ENCODE peak calls at places on chromosomes 16 and 17, in ten cellular contexts. J is epithelial cell of esophagus, I is testis, Y is cardiac muscle cell, Q is right atrium auricular region, G is fibroblast of lung, Z is IMR-90, K is lower leg skin, M is OCI-LY7, N is endodermal cell. S is an unnamed sample.

GRCh38 chr17:63474174-63474913 is 2.5 kb upstream of the ACE start:
- DNase-seq in M (no peak), J (no peak), Y (peak), N (no peak), G (no peak), I (peak), Z (no peak), Q (no peak), K (no peak), S (no peak)

GRCh38 chr16:5024632-5025031 is 9.1 kb downstream of the NAGPA start:
- DNase-seq in Y (no peak), I (peak), G (peak), J (peak), N (no peak), Q (no peak), M (peak), K (no peak), Z (no peak), S (no peak)

GRCh38 chr16:9107025-9107970 is 15.9 kb downstream of the HAPSTR1 start:
- DNase-seq in K (no peak), M (no peak), Y (no peak), Q (no peak), G (no peak), Z (peak), N (no peak), J (peak), I (no peak), S (peak)

GRCh38 chr16:55391760-55392375 is 67.9 kb downstream of the IRX6 start:
- DNase-seq in J (no peak), K (no peak), Z (no peak), Y (no peak), M (no peak), I (no peak), N (no peak), Q (no peak), G (no peak), S (no peak)

GRCh38 chr16:59201160-59201559 is 467.0 kb upstream of the GOT2 start:
- DNase-seq in Z (no peak), J (no peak), I (no peak), M (no peak), Q (no peak), G (no peak), Y (no peak), N (no peak), K (no peak), S (no peak)

GRCh38 chr17:35713069-35713728 is 18.2 kb upstream of the RASL10B start:
- DNase-seq in N (no peak), I (no peak), Y (peak), K (no peak), M (no peak), Z (peak), J (no peak), Q (no peak), G (peak), S (peak)

GRCh38 chr17:37774508-37774907 is 29.6 kb upstream of the HNF1B start:
- DNase-seq in G (no peak), M (peak), N (no peak), Z (no peak), J (no peak), K (no peak), Y (no peak), Q (no peak), I (no peak), S (no peak)

GRCh38 chr16:14509055-14509454 is 121.0 kb downstream of the PARN start:
- DNase-seq in J (peak), G (no peak), N (no peak), I (no peak), M (no peak), Y (peak), K (no peak), Q (no peak), Z (peak), S (peak)

GRCh38 chr16:77897831-77898540 is 109.6 kb downstream of the VAT1L start:
- DNase-seq in N (no peak), Z (peak), J (no peak), Q (no peak), Y (no peak), M (no peak), G (peak), I (no peak), K (no peak), S (no peak)

GRCh38 chr17:42409467-42410351 is 13.3 kb downstream of the CAVIN1 start:
- DNase-seq in G (peak), N (peak), Z (peak), J (peak), I (no peak), Y (peak), M (no peak), K (peak), Q (peak), S (peak)

GRCh38 chr16:29804455-29805231 is 1.7 kb upstream of the MAZ start:
- DNase-seq in Q (no peak), Z (no peak), N (peak), Y (peak), K (no peak), J (no peak), G (peak), I (peak), M (peak), S (no peak)

GRCh38 chr17:55242481-55242880 is 22.3 kb upstream of the HLF start:
- DNase-seq in J (no peak), K (no peak), Q (no peak), N (no peak), M (no peak), Y (no peak), I (no peak), Z (no peak), G (no peak), S (no peak)

GRCh38 chr16:4612474-4612931 is 2.2 kb downstream of the UBALD1 start:
- DNase-seq in N (peak), I (no peak), Q (no peak), J (no peak), G (no peak), M (peak), Z (no peak), K (no peak), Y (peak), S (no peak)

GRCh38 chr16:351804-352520 is 561 bp downstream of the AXIN1 start:
- DNase-seq in K (no peak), Q (no peak), N (no peak), Y (no peak), G (peak), Z (no peak), I (no peak), J (peak), M (no peak), S (no peak)

GRCh38 chr16:13244770-13245169 is 343.4 kb downstream of the SHISA9 start:
- DNase-seq in Z (no peak), I (no peak), M (no peak), K (no peak), Y (no peak), Q (no peak), J (no peak), N (no peak), G (no peak), S (no peak)

GRCh38 chr16:57998484-57998883 is 2.0 kb downstream of the ZNF319 start:
- DNase-seq in J (peak), I (no peak), Y (peak), Q (no peak), N (peak), Z (no peak), M (no peak), K (no peak), G (peak), S (no peak)

GRCh38 chr16:85626191-85626951 is 13.2 kb downstream of the GSE1 start:
- DNase-seq in G (no peak), Y (no peak), J (no peak), Q (no peak), I (peak), M (no peak), N (peak), K (no peak), Z (no peak), S (no peak)

GRCh38 chr17:19334331-19334730 is 28.2 kb downstream of the B9D1 start:
- DNase-seq in J (no peak), Y (no peak), M (no peak), G (no peak), N (no peak), Q (no peak), K (no peak), I (no peak), Z (no peak), S (no peak)

GRCh38 chr16:1164975-1165374 is 12.1 kb downstream of the CACNA1H start:
- DNase-seq in K (no peak), M (no peak), I (no peak), G (no peak), Z (no peak), N (no peak), Q (no peak), Y (no peak), J (no peak), S (no peak)

GRCh38 chr17:47304191-47304590 is 19.6 kb upstream of the EFCAB13 start:
- DNase-seq in J (no peak), G (no peak), Y (no peak), Q (no peak), K (no peak), N (peak), Z (no peak), M (no peak), I (no peak), S (no peak)

GRCh38 chr16:87121816-87122215 is 195.4 kb downstream of the C16orf95 start:
- DNase-seq in I (no peak), Y (no peak), J (no peak), Z (no peak), Q (no peak), G (no peak), K (no peak), M (no peak), N (no peak), S (no peak)

GRCh38 chr16:85326113-85326793 is 214.0 kb upstream of the CIBAR2 start:
- DNase-seq in N (no peak), I (no peak), M (no peak), K (no peak), G (peak), Q (no peak), Y (peak), J (no peak), Z (peak), S (no peak)

GRCh38 chr17:43597624-43598358 is 51.7 kb upstream of the ETV4 start:
- DNase-seq in N (no peak), G (no peak), J (no peak), Z (no peak), I (no peak), M (no peak), Y (no peak), Q (no peak), K (no peak), S (no peak)

GRCh38 chr16:11236441-11236840 is 19.6 kb downstream of the SOCS1 start:
- DNase-seq in Y (no peak), G (no peak), J (no peak), K (no peak), I (no peak), Z (no peak), N (no peak), M (no peak), Q (no peak), S (no peak)

GRCh38 chr16:47940466-47940865 is 215.3 kb downstream of the ABCC12 start:
- DNase-seq in M (no peak), J (no peak), G (no peak), N (no peak), I (no peak), Q (no peak), Z (no peak), Y (no peak), K (no peak), S (no peak)

GRCh38 chr17:6639651-6640535 is 618 bp downstream of the KIAA0753 start:
- DNase-seq in N (peak), M (peak), Z (peak), I (no peak), G (peak), Q (no peak), Y (peak), J (peak), K (no peak), S (no peak)

GRCh38 chr16:55277536-55277935 is 46.5 kb upstream of the IRX6 start:
- DNase-seq in M (no peak), Y (no peak), Q (no peak), K (no peak), Z (no peak), J (peak), N (no peak), G (no peak), I (no peak), S (no peak)

GRCh38 chr17:17841620-17842025 is 4.8 kb upstream of the SREBF1 start:
- DNase-seq in K (no peak), Z (no peak), Y (no peak), Q (no peak), G (no peak), I (peak), N (peak), M (no peak), J (no peak), S (no peak)

GRCh38 chr17:14296511-14296910 is 4.4 kb upstream of the HS3ST3B1 start:
- DNase-seq in K (no peak), J (no peak), Y (no peak), I (no peak), Q (no peak), N (no peak), Z (no peak), G (no peak), M (no peak), S (no peak)

GRCh38 chr17:13776027-13776551 is 174.4 kb upstream of the HS3ST3A1 start:
- DNase-seq in Y (no peak), M (no peak), K (peak), I (peak), J (peak), Z (no peak), N (no peak), Q (no peak), G (peak), S (no peak)

GRCh38 chr16:84144301-84144858 is 597 bp downstream of the HSDL1 start:
- DNase-seq in K (no peak), Z (peak), J (peak), Y (peak), I (peak), M (peak), Q (no peak), N (peak), G (peak), S (no peak)

GRCh38 chr17:78923660-78924453 is 1.3 kb downstream of the TIMP2 start:
- DNase-seq in M (peak), J (peak), N (peak), Q (no peak), K (peak), I (peak), G (no peak), Z (no peak), Y (no peak), S (no peak)

GRCh38 chr16:85542548-85542927 is 70.6 kb upstream of the GSE1 start:
- DNase-seq in K (no peak), G (no peak), N (peak), Q (no peak), Z (no peak), J (no peak), M (no peak), I (no peak), Y (no peak), S (no peak)

GRCh38 chr17:38322156-38322779 is 21.5 kb downstream of the GPR179 start:
- DNase-seq in I (peak), J (peak), G (peak), N (peak), K (no peak), M (peak), Y (peak), Q (peak), Z (peak), S (peak)

GRCh38 chr16:64892843-64893242 is 229.0 kb downstream of the CDH11 start:
- DNase-seq in K (no peak), G (peak), I (no peak), N (no peak), M (no peak), J (peak), Q (no peak), Y (peak), Z (peak), S (peak)

GRCh38 chr16:72241930-72242329 is 70.0 kb upstream of the PMFBP1 start:
- DNase-seq in N (peak), I (peak), Y (peak), M (peak), G (peak), Z (peak), J (peak), K (no peak), Q (no peak), S (peak)

GRCh38 chr16:66382171-66382965 is 15.9 kb downstream of the CDH5 start:
- DNase-seq in N (peak), Y (peak), Q (no peak), J (peak), Z (peak), M (no peak), K (no peak), G (peak), I (no peak), S (peak)

GRCh38 chr16:28155293-28155692 is 56.5 kb downstream of the XPO6 start:
- DNase-seq in Q (no peak), N (no peak), M (no peak), Z (peak), J (no peak), K (no peak), I (no peak), G (peak), Y (no peak), S (no peak)

GRCh38 chr17:81189670-81190530 is 23.9 kb upstream of the AATK start:
- DNase-seq in N (peak), K (no peak), Z (no peak), J (no peak), G (no peak), M (no peak), Q (no peak), I (peak), Y (peak), S (no peak)
- TF ChIP-seq CTCF in N (peak), K (no peak), Z (peak), J (no peak), G (no peak), M (no peak), Q (no peak), I (no peak), Y (no peak), S (peak)

GRCh38 chr16:31487720-31488629 is 5.1 kb downstream of the SLC5A2 start:
- DNase-seq in J (peak), Y (peak), Q (no peak), G (peak), K (peak), Z (peak), N (peak), M (no peak), I (peak), S (no peak)
- H3K4me3 ChIP-seq in J (peak), Y (peak), Q (peak), G (peak), K (peak), Z (peak), N (peak), M (peak), I (peak), S (peak)

DNA sequence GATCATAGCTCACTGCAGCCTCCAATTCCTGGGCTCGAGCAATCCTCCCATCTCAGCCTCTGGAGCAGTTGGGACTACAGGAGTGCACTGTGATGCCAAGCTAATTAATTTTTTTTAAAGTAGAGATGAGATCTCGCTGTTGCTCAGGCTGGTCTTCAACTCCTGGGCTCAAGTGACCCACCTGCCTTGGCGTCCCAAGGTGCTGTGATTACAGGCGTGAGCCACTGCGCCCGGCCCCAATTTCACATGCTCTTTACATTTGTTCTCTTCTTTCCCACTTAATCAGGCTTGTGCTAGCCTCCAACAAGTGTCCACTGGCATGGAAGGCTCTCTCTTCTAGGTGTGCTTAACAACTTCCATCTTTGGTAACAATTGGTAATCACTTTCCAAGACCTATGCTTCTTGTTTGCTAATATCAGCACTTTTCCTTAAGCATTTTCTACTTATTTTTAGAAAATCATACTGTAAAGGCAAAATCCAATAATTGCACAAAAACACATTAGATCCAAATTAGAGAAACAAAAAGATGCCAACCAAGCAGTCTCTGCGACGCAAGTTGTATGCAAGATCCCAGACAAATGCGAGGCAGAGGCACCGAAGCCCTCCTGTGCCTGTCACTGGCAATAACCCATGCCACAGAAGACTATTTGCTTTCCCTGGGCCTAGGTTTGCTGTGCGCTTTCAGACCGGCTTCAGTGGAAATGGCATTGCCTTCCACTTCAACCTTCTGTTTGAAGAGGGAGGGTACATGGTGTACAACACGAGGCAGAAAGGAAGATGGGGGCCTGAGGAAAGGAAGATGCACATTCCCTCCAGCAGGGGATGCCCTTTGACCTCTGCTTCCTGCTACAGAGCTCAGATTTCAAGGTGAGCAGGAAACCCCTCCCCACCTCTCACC is 52.6 kb downstream of the NOS2 start:
- DNase-seq in Q (peak), N (peak), J (no peak), I (no peak), G (no peak), Y (no peak), M (no peak), Z (no peak), K (no peak), S (no peak)
- TF ChIP-seq CTCF in Q (no peak), N (peak), J (peak), I (no peak), G (peak), Y (peak), M (peak), Z (peak), K (no peak), S (peak)

GRCh38 chr16:2471016-2471652 is at the start of gene NTN3:
- DNase-seq in G (no peak), J (peak), Y (no peak), Z (no peak), N (peak), M (peak), K (no peak), I (no peak), Q (no peak), S (no peak)

GRCh38 chr16:2472488-2472864 is 1.4 kb downstream of the NTN3 start:
- DNase-seq in N (no peak), Y (no peak), M (no peak), K (no peak), G (no peak), Z (no peak), Q (no peak), I (no peak), J (no peak), S (no peak)

GRCh38 chr16:2472885-2473284 is 1.8 kb downstream of the NTN3 start:
- DNase-seq in K (no peak), N (no peak), Z (no peak), Y (no peak), J (no peak), Q (no peak), G (no peak), I (no peak), M (no peak), S (no peak)

GRCh38 chr16:2470603-2471015 is 488 bp upstream of the NTN3 start:
- DNase-seq in Y (no peak), J (peak), G (no peak), K (no peak), I (no peak), N (peak), Z (no peak), M (peak), Q (no peak), S (no peak)

DNA sequence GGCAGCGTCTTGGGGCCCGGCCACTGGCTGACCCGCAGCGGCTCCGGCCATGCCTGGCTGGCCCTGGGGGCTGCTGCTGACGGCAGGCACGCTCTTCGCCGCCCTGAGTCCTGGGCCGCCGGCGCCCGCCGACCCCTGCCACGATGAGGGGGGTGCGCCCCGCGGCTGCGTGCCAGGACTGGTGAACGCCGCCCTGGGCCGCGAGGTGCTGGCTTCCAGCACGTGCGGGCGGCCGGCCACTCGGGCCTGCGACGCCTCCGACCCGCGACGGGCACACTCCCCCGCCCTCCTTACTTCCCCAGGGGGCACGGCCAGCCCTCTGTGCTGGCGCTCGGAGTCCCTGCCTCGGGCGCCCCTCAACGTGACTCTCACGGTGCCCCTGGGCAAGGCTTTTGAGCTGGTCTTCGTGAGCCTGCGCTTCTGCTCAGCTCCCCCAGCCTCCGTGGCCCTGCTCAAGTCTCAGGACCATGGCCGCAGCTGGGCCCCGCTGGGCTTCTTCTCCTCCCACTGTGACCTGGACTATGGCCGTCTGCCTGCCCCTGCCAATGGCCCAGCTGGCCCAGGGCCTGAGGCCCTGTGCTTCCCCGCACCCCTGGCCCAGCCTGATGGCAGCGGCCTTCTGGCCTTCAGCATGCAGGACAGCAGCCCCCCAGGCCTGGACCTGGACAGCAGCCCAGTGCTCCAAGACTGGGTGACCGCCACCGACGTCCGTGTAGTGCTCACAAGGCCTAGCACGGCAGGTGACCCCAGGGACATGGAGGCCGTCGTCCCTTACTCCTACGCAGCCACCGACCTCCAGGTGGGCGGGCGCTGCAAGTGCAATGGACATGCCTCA is 773 bp downstream of the NTN3 start:
- DNase-seq in Z (no peak), N (no peak), K (no peak), I (no peak), Q (no peak), G (no peak), M (no peak), Y (no peak), J (no peak), S (no peak)
- H3K4me3 ChIP-seq in Z (peak), N (no peak), K (peak), I (peak), Q (peak), G (no peak), M (peak), Y (peak), J (no peak), S (no peak)

GRCh38 chr17:16286947-16287562 is 66.2 kb downstream of the CENPV start:
- DNase-seq in Z (no peak), J (no peak), N (peak), K (no peak), I (no peak), M (peak), Q (no peak), Y (peak), G (no peak), S (peak)
- TF ChIP-seq CTCF in Z (peak), J (no peak), N (peak), K (no peak), I (no peak), M (peak), Q (no peak), Y (peak), G (peak), S (peak)

GRCh38 chr16:83136924-83137323 is 510.2 kb downstream of the CDH13 start:
- DNase-seq in N (no peak), J (no peak), G (no peak), Y (no peak), I (no peak), Z (no peak), M (peak), Q (no peak), K (no peak), S (no peak)
- H3K4me3 ChIP-seq in N (no peak), J (no peak), G (peak), Y (no peak), I (peak), Z (peak), M (peak), Q (no peak), K (no peak), S (peak)